ENCODE peak calls at places on chromosome 6, in seven cellular contexts. A is RWPE2; P is DMS79; E is ovary; Y is stimulated activated effector memory CD8-positive, alpha-beta T cell treated with anti-CD3 and anti-CD28 coated beads, Interleukin-12 subunit alpha, Interleukin-12 subunit beta, amount 100 ng/mL, for 72 hours; D is choroid plexus epithelial cell; K is stimulated activated naive CD8-positive, alpha-beta T cell treated with anti-CD3 and anti-CD28 coated beads, Interleukin-15, Interleukin-2, amounts not matched to agents 100 U/mL and 50 U/mL, for 24 hours. I is an unnamed sample.

GRCh38 chr6:143536461-143536865 is 24.9 kb upstream of the FUCA2 start:
- DNase-seq in E (peak; percentile 17), K (peak; percentile 66), P (no peak), D (peak; percentile 27), Y (peak; percentile 50), A (no peak), I (no peak)

GRCh38 chr6:132598473-132598872 is 8.9 kb upstream of the TAAR5 start:
- DNase-seq in E (no peak), A (no peak), Y (no peak), D (no peak), K (no peak), P (no peak), I (no peak)

GRCh38 chr6:6612308-6612707 is 23.8 kb downstream of the LY86 start:
- DNase-seq in Y (no peak), P (no peak), A (no peak), E (no peak), D (no peak), K (no peak), I (no peak)

GRCh38 chr6:167965602-167966539 is 31.6 kb upstream of the KIF25 start:
- DNase-seq in P (no peak), Y (no peak), E (no peak), K (no peak), D (peak; percentile 18), A (no peak), I (no peak)

GRCh38 chr6:170023620-170024521 is 267.0 kb downstream of the DLL1 start:
- DNase-seq in D (no peak), K (no peak), P (no peak), Y (no peak), A (no peak), E (no peak), I (no peak)

GRCh38 chr6:111982681-111983080 is 71.2 kb upstream of the CCN6 start:
- DNase-seq in A (no peak), P (no peak), D (no peak), E (no peak), K (no peak), Y (no peak), I (no peak)

GRCh38 chr6:103800131-103800670 is 1059.5 kb downstream of the HACE1 start:
- DNase-seq in P (no peak), E (no peak), A (no peak), Y (no peak), D (no peak), K (no peak), I (no peak)

GRCh38 chr6:10526156-10526555 is 5.0 kb downstream of the GCNT2 start:
- DNase-seq in E (no peak), A (no peak), D (peak; percentile 16), Y (no peak), P (no peak), K (no peak), I (no peak)

GRCh38 chr6:148147431-148147830 is 195.2 kb upstream of the SASH1 start:
- DNase-seq in A (no peak), K (no peak), D (no peak), P (no peak), E (no peak), Y (no peak), I (no peak)

GRCh38 chr6:141451508-141452353 is 681.0 kb upstream of the GJE1 start:
- DNase-seq in P (no peak), K (no peak), Y (no peak), D (peak; percentile 60), E (no peak), A (no peak), I (no peak)

GRCh38 chr6:135173242-135173988 is 7.7 kb upstream of the MYB start:
- DNase-seq in Y (no peak), K (no peak), A (no peak), D (no peak), P (no peak), E (no peak), I (no peak)

GRCh38 chr6:157953580-157954091 is 28.0 kb upstream of the SYNJ2 start:
- DNase-seq in D (no peak), P (peak; percentile 64), E (no peak), A (no peak), Y (no peak), K (no peak), I (no peak)

GRCh38 chr6:130473886-130474285 is 108.1 kb downstream of the TMEM200A start:
- DNase-seq in Y (no peak), K (no peak), A (no peak), D (peak; percentile 65), P (no peak), E (no peak), I (no peak)

GRCh38 chr6:99250476-99250875 is 99.0 kb downstream of the FAXC start:
- DNase-seq in D (no peak), K (no peak), P (no peak), A (no peak), Y (no peak), E (no peak), I (no peak)

GRCh38 chr6:45495404-45496084 is 117.8 kb upstream of the SUPT3H start:
- DNase-seq in E (no peak), D (no peak), A (no peak), Y (no peak), K (no peak), P (no peak), I (no peak)

GRCh38 chr6:157461000-157461915 is 80.3 kb downstream of the ZDHHC14 start:
- DNase-seq in K (peak; percentile 79), A (no peak), E (no peak), P (no peak), Y (peak; percentile 41), D (peak; percentile 71), I (no peak)

GRCh38 chr6:57190140-57190539 is 18.0 kb downstream of the BAG2 start:
- DNase-seq in A (no peak), E (no peak), D (peak; percentile 75), Y (no peak), P (no peak), K (no peak), I (no peak)

GRCh38 chr6:72246926-72247325 is 360.6 kb downstream of the RIMS1 start:
- DNase-seq in D (peak; percentile 45), P (no peak), E (no peak), Y (no peak), K (no peak), A (no peak), I (no peak)

GRCh38 chr6:158622545-158623190 is 21.9 kb downstream of the DYNLT1 start:
- DNase-seq in P (no peak), A (peak; percentile 28), Y (no peak), K (no peak), D (no peak), E (no peak), I (no peak)

GRCh38 chr6:122839477-122839876 is 50.4 kb downstream of the SMPDL3A start:
- DNase-seq in Y (peak; percentile 19), E (peak; percentile 54), K (peak; percentile 65), P (no peak), D (peak; percentile 76), A (no peak), I (peak; percentile 66)

GRCh38 chr6:49890988-49891387 is 24.7 kb upstream of the CRISP1 start:
- DNase-seq in A (no peak), K (no peak), P (no peak), E (no peak), Y (no peak), D (no peak), I (no peak)

GRCh38 chr6:101585501-101585900 is 192.0 kb downstream of the GRIK2 start:
- DNase-seq in K (no peak), Y (no peak), E (no peak), A (no peak), P (no peak), D (no peak), I (no peak)

GRCh38 chr6:56334937-56335336 is 87.6 kb upstream of the COL21A1 start:
- DNase-seq in A (no peak), E (no peak), D (peak; percentile 69), P (no peak), Y (no peak), K (no peak), I (no peak)

GRCh38 chr6:10248378-10248843 is 166.5 kb downstream of the TFAP2A start:
- DNase-seq in E (no peak), K (no peak), A (no peak), P (no peak), D (peak; percentile 23), Y (no peak), I (no peak)

GRCh38 chr6:30542404-30542725 is 13.9 kb downstream of the GNL1 start:
- DNase-seq in E (no peak), D (no peak), K (no peak), P (no peak), Y (no peak), A (no peak), I (no peak)

GRCh38 chr6:119192200-119192599 is 113.7 kb upstream of the FAM184A start:
- DNase-seq in P (no peak), K (no peak), E (no peak), D (no peak), Y (no peak), A (no peak), I (no peak)

GRCh38 chr6:45493761-45494160 is 116.0 kb upstream of the SUPT3H start:
- DNase-seq in P (no peak), K (no peak), A (no peak), E (no peak), Y (no peak), D (no peak), I (no peak)

GRCh38 chr6:11011787-11012234 is 32.3 kb downstream of the ELOVL2 start:
- DNase-seq in E (no peak), D (no peak), P (no peak), Y (no peak), A (no peak), K (no peak), I (no peak)

I was measured in ascending aorta.